ENCODE peak calls at places on chromosomes 5 and 9, in five cellular contexts. N is midbrain, A is amniotic stem cell, D is kidney, X is cerebellar cortex. K is an unnamed sample.

GRCh38 chr9:20340161-20340861 is 282.0 kb downstream of the MLLT3 start:
- DNase-seq in N (no peak), A (no peak), D (no peak), X (no peak), K (no peak)

GRCh38 chr9:109859447-109859846 is 79.4 kb downstream of the PALM2AKAP2 start:
- DNase-seq in N (no peak), A (no peak), D (no peak), X (no peak), K (no peak)

GRCh38 chr9:35645736-35646582 is 4.8 kb downstream of the SIT1 start:
- DNase-seq in N (no peak), A (no peak), D (no peak), X (peak), K (no peak)

GRCh38 chr5:52743970-52744369 is 43.7 kb upstream of the ITGA1 start:
- DNase-seq in N (no peak), A (no peak), D (no peak), X (no peak), K (no peak)

GRCh38 chr5:73120222-73121108 is at the start of gene TMEM171:
- DNase-seq in N (peak), A (no peak), D (peak), X (no peak), K (no peak)

GRCh38 chr9:121737481-121737931 is 86.1 kb downstream of the DAB2IP start:
- DNase-seq in N (no peak), A (no peak), D (no peak), X (no peak), K (no peak)

GRCh38 chr5:150441813-150442698 is 7.5 kb downstream of the RPS14 start:
- DNase-seq in N (no peak), A (no peak), D (no peak), X (peak), K (no peak)

GRCh38 chr5:79829260-79829659 is 139.6 kb downstream of the CMYA5 start:
- DNase-seq in N (no peak), A (no peak), D (no peak), X (peak), K (no peak)

K was measured in caudate nucleus.